ENCODE peak calls at places on chromosomes 12 and 14, in five cellular contexts. E is AG09309, N is stomach, X is A549, L is AG10803. C is an unnamed sample.

GRCh38 chr12:109433618-109434017 is 43.5 kb downstream of the KCTD10 start:
- DNase-seq in E (no peak), N (no peak), X (no peak), L (no peak), C (no peak)

GRCh38 chr14:76918751-76919421 is 92.7 kb downstream of the LRRC74A start:
- DNase-seq in E (peak), N (peak), X (peak), L (peak), C (no peak)

GRCh38 chr12:92602476-92602875 is 100.3 kb upstream of the PLEKHG7 start:
- DNase-seq in E (peak), N (no peak), X (peak), L (peak), C (no peak)

GRCh38 chr12:65372574-65372973 is 94.1 kb downstream of the MSRB3 start:
- DNase-seq in E (no peak), N (no peak), X (no peak), L (no peak), C (no peak)

GRCh38 chr12:1122803-1123202 is 131.8 kb downstream of the ERC1 start:
- DNase-seq in E (no peak), N (no peak), X (no peak), L (no peak), C (no peak)

GRCh38 chr12:65720739-65721138 is 103.5 kb upstream of the HMGA2 start:
- DNase-seq in E (peak), N (no peak), X (no peak), L (peak), C (no peak)

GRCh38 chr14:104471114-104471513 is 108.5 kb upstream of the C14orf180 start:
- DNase-seq in E (no peak), N (no peak), X (no peak), L (no peak), C (no peak)

GRCh38 chr12:24921251-24922038 is 27.5 kb downstream of the BCAT1 start:
- DNase-seq in E (no peak), N (no peak), X (no peak), L (peak), C (no peak)

GRCh38 chr12:124401563-124402180 is 106.8 kb downstream of the RFLNA start:
- DNase-seq in E (no peak), N (no peak), X (no peak), L (no peak), C (no peak)

DNA sequence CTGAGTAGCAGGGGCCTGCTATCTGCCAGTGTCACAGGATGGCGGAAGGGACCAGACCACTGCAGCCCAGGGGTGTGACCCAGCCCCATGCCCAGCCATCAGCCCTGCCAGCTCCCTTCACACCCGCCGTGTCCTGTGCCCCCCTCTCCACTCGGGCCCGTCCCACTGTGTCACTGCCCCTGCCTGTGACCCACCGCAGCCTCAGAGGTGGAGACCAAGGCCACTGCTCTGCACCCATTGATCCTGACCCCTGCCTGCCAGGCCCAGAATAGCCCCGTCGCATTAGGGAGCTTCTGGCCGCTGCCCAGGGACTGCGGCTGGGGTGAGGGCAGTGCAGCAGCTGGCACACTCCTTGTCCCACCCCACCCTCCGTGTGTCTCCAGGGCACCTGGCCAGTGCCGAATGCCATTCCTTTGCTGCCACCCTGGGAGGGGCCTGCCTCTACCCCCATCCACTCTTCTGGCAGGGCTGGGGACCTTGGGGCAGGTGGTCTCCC is 2.1 kb upstream of the CRIP2 start:
- DNase-seq in E (no peak), N (peak), X (no peak), L (no peak), C (no peak)
- TF ChIP-seq CTCF in E (no peak), N (no peak), X (no peak), L (no peak), C (no peak)

GRCh38 chr12:115349711-115350110 is 665.7 kb upstream of the TBX3 start:
- DNase-seq in E (no peak), N (no peak), X (peak), L (no peak), C (no peak)
- TF ChIP-seq CTCF in E (no peak), N (no peak), X (no peak), L (no peak), C (no peak)

DNA sequence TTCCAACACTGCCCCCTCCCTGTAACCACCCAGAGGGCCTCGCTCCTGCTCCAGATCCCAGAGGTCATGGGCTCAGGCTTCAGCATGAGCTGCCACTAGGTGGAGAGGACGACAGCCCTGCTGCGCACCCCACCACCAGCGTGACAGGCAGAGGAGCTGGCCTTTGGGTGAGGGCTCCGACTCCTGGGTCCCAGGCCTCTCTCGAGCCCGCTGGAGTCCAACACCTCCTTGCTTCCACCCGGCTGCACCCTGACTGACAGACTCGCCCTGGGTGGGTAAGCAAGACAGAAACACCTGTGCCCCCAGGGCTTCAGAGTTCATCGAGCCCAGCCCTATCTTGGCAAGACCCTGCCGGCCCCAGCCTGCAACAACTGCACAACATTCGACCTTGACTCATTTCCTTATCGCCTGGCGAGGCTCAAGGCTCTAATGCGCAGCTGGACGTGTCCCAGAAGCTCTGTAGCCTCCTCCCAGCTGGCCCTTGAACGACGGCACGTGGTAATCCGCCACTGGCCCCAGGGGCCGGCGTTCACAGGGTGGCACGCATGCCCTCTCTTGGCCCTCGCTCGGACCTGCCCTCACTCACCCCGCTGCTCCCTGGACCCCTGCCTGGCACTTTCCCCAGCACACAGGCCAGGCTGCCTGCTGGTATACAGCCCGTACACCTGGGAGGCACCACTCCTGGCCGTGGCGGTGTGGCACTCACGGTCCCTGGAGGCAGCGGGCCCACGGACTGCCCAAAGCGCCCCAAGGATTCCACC is 28.0 kb downstream of the VPS37B start:
- DNase-seq in E (no peak), N (peak), X (peak), L (no peak), C (no peak)
- TF ChIP-seq CTCF in E (no peak), N (no peak), X (peak), L (no peak), C (peak)

DNA sequence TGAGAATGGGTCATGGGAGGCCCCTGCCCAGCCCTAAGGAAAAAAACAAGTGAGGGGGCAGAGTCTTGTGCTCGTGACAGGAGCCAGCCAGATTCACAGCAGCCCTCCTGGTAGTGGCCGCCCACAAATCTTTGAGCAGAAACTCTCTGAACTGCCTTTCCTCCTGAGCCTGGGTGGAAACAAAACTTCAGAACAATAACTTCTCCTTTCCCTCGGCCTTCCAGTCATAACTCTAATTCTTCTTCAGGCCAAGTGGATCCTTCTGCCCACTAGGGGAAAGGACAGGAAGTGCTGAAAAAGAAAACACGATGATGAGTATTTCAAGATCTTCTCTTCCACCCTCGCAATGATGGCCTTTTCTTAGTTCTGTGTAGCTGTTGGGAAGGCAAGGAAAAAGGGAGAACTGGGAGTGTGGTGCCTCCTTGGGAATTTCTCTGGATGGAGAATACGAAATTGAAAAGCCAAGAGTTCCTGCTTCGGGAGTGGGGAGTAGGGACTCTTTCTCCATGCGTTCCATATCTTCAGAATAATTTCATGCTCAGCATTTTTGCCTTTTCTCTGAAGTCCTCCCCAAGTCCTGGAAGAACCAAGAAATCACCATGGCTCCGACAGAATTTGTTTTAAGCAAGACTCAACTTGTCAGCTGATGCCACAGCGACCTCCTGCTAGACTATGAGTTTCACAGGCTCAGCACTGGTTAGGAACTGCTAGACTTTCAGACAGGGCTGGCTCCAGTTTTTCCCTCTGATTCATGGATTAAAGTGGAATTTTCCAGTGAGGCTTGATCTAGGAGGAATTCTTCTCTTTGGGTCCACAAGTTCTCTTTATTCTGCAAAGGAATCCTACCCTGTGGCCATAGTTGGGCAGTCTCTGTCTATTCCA is 188.9 kb downstream of the CAND1 start:
- DNase-seq in E (no peak), N (no peak), X (peak), L (peak), C (peak)
- TF ChIP-seq CTCF in E (peak), N (no peak), X (no peak), L (peak), C (no peak)

GRCh38 chr14:38608244-38608643 is 352.4 kb upstream of the CLEC14A start:
- DNase-seq in E (no peak), N (no peak), X (no peak), L (no peak), C (no peak)

GRCh38 chr14:38605193-38606114 is 349.6 kb upstream of the CLEC14A start:
- DNase-seq in E (no peak), N (no peak), X (no peak), L (no peak), C (no peak)
- TF ChIP-seq CTCF in E (peak), N (no peak), X (no peak), L (peak), C (no peak)

DNA sequence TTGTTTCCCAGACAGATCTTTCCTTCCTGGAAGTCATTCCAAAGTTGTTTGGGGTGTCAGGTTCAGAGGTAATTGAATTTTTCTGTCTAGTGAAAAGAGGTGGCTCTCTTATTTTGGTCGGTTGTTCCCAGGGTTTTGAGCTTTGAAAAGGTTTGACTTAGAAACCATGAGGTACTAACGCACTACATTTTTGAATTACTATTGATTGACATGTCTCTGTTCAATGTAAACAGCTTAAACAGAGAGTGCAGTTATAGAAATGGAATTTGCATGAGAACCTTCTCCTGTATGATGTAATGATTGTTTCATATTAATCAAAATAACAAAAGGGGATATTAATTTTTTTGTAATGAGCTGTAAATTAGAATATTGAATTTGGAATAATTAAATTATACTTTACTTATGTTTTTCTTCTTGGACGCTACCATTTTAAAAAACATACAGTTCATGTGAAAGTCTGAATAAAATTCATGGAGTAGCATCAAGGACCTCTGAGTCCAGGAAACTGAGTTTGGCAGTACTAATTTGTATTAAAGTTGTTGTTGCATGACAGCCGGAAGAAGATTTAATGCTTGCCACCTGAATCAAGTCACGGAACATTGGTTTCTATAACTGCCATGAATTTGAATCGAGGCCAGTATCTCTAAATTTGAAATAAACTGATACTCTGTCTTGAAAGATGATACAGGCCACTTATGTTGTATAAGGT is 41.7 kb downstream of the NPAS3 start:
- DNase-seq in E (no peak), N (no peak), X (no peak), L (no peak), C (no peak)
- TF ChIP-seq CTCF in E (no peak), N (no peak), X (no peak), L (no peak), C (no peak)

GRCh38 chr14:69299286-69300035 is 39.5 kb downstream of the GALNT16 start:
- DNase-seq in E (no peak), N (no peak), X (no peak), L (no peak), C (no peak)
- TF ChIP-seq CTCF in E (peak), N (no peak), X (no peak), L (peak), C (peak)

GRCh38 chr14:51562816-51563215 is 88.9 kb upstream of the FRMD6 start:
- DNase-seq in E (no peak), N (no peak), X (peak), L (peak), C (no peak)
- TF ChIP-seq CTCF in E (no peak), N (no peak), X (no peak), L (no peak), C (no peak)

C was measured in GM10248.